ENCODE peak calls at places on chromosomes 16 and 17, in ten cellular contexts. K, C, L, N, I, X, W, J, Y and S are unnamed samples. For H3K27me3, the result is how much of the 10 kb centered on the place peaks cover.

GRCh38 chr16:83813818-83814653 is 6.3 kb downstream of the HSBP1 start:
- DNase-seq in K (peak), C (no peak), L (peak), N (no peak), I (no peak), X (peak), W (no peak), J (peak), Y (no peak), S (no peak)

GRCh38 chr17:836154-836553 is 54.0 kb downstream of the MRM3 start:
- DNase-seq in K (no peak), C (no peak), L (peak), N (no peak), I (no peak), X (no peak), W (no peak), J (peak), Y (no peak), S (peak)

GRCh38 chr17:2259769-2260536 is 43.6 kb downstream of the SMG6 start:
- DNase-seq in K (no peak), C (no peak), L (no peak), N (no peak), I (no peak), X (no peak), W (no peak), J (peak), Y (peak), S (no peak)

GRCh38 chr17:5628262-5628661 is 44.0 kb upstream of the NLRP1 start:
- DNase-seq in K (no peak), C (no peak), L (no peak), N (no peak), I (no peak), X (no peak), W (no peak), J (no peak), Y (no peak), S (no peak)

GRCh38 chr16:85556456-85557082 is 56.6 kb upstream of the GSE1 start:
- DNase-seq in K (no peak), C (peak), L (no peak), N (no peak), I (peak), X (peak), W (no peak), J (no peak), Y (peak), S (peak)

GRCh38 chr16:70454221-70455034 is at the start of gene FCSK:
- DNase-seq in K (peak), C (peak), L (peak), N (no peak), I (peak), X (peak), W (peak), J (peak), Y (peak), S (peak)

GRCh38 chr17:8382052-8382879 is 727 bp downstream of the RPL26 start:
- DNase-seq in K (peak), C (no peak), L (no peak), N (no peak), I (no peak), X (no peak), W (no peak), J (no peak), Y (no peak), S (no peak)

GRCh38 chr16:66512589-66513404 is 37.1 kb downstream of the TK2 start:
- DNase-seq in K (peak), C (no peak), L (no peak), N (no peak), I (no peak), X (no peak), W (no peak), J (peak), Y (no peak), S (peak)

GRCh38 chr16:53282975-53283946 is 151.0 kb upstream of the RBL2 start:
- DNase-seq in K (peak), C (no peak), L (peak), N (no peak), I (no peak), X (no peak), W (no peak), J (peak), Y (no peak), S (no peak)

GRCh38 chr17:31289790-31290189 is 7.2 kb downstream of the OMG start:
- DNase-seq in K (no peak), C (no peak), L (no peak), N (no peak), I (no peak), X (no peak), W (no peak), J (no peak), Y (no peak), S (no peak)

GRCh38 chr16:4537376-4538066 is 1.1 kb downstream of the CDIP1 start:
- DNase-seq in K (no peak), C (no peak), L (no peak), N (no peak), I (no peak), X (peak), W (peak), J (no peak), Y (no peak), S (no peak)

GRCh38 chr16:52455549-52456277 is 91.2 kb downstream of the TOX3 start:
- DNase-seq in K (no peak), C (no peak), L (no peak), N (no peak), I (no peak), X (no peak), W (no peak), J (no peak), Y (no peak), S (no peak)

GRCh38 chr17:20105539-20106291 is 96.6 kb downstream of the SPECC1 start:
- DNase-seq in K (no peak), C (no peak), L (no peak), N (no peak), I (no peak), X (no peak), W (no peak), J (no peak), Y (no peak), S (no peak)

GRCh38 chr17:64147110-64148016 is 17.4 kb upstream of the ERN1 start:
- DNase-seq in K (peak), C (no peak), L (no peak), N (no peak), I (no peak), X (no peak), W (no peak), J (peak), Y (no peak), S (no peak)

DNA sequence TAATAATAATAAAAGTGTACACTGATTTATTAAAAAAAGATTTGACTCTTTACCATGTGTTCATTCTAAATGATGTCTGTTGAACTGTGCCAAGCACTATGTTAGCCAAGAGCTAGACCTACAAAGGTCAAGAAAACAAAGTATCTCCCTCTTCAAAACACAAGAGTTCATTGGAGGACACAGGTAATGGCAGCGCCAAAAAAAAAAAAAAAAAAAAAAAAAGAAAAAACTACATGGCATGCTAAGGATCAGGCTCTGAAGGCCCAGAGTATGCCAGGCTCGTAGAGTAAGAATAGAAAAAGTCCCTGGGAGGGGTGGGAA is 35.2 kb downstream of the CYTH1 start:
- DNase-seq in K (no peak), C (no peak), L (no peak), N (no peak), I (no peak), X (no peak), W (no peak), J (no peak), Y (no peak), S (no peak)
- H3K4me3 ChIP-seq in K (no peak), C (no peak), L (no peak), N (no peak), I (no peak), X (no peak), W (no peak), J (no peak), Y (no peak), S (no peak)

GRCh38 chr16:1103649-1104005 is 7.6 kb upstream of the C1QTNF8 start:
- DNase-seq in K (no peak), C (no peak), L (no peak), N (no peak), I (no peak), X (no peak), W (no peak), J (no peak), Y (no peak), S (no peak)
- H3K27me3 ChIP-seq in K (under half), C (under half), L (under half), N (under half), I (under half), X (under half), W (half or more), J (under half), Y (under half), S (half or more)

DNA sequence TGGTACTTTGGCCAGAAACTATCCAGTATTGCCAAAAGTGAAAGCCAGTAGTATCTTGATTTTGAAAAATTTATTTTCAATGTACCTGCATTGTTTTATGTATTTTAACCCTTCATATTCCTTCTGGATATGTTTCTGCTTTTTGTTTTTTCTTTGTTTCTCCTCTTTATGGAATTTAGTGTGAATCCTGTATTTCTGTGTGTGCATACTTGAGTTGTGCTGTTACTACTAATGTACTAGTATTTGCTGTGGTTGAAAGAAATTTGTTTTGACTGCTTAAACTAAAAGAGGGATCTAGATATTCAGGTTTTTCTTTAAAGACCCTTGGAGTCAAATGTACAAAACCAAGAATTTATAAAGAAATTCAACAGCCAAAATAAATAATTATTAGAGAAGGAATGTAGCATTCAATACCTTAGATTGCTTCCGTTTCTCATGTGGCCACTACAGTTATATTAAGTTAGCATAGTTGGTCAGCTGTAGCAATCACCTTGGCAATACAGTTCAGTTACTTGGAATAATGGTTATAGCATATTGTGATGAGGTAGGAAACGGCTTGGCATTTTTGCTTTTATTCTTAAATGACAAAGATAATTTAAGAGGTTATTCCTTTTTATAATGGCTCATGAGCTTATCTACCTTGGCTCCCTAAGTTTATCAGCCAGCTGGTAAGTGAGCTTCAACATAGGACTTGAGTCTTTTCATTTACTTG is 4.9 kb downstream of the PHKB start:
- DNase-seq in K (no peak), C (no peak), L (no peak), N (no peak), I (no peak), X (no peak), W (no peak), J (no peak), Y (no peak), S (no peak)
- H3K4me3 ChIP-seq in K (no peak), C (no peak), L (no peak), N (no peak), I (no peak), X (no peak), W (no peak), J (no peak), Y (no peak), S (no peak)

GRCh38 chr17:46790216-46790615 is 28.3 kb downstream of the WNT3 start:
- DNase-seq in K (no peak), C (no peak), L (no peak), N (no peak), I (no peak), X (no peak), W (no peak), J (no peak), Y (no peak), S (no peak)
- H3K27me3 ChIP-seq in K (under half), C (under half), L (under half), N (under half), I (under half), X (under half), W (half or more), J (under half), Y (under half), S (under half)

GRCh38 chr16:8986818-8987191 is 23.1 kb upstream of the USP7 start:
- DNase-seq in K (no peak), C (no peak), L (no peak), N (no peak), I (no peak), X (no peak), W (no peak), J (no peak), Y (no peak), S (no peak)

GRCh38 chr16:8986111-8986510 is 22.4 kb upstream of the USP7 start:
- DNase-seq in K (no peak), C (no peak), L (no peak), N (no peak), I (no peak), X (no peak), W (no peak), J (no peak), Y (no peak), S (no peak)

DNA sequence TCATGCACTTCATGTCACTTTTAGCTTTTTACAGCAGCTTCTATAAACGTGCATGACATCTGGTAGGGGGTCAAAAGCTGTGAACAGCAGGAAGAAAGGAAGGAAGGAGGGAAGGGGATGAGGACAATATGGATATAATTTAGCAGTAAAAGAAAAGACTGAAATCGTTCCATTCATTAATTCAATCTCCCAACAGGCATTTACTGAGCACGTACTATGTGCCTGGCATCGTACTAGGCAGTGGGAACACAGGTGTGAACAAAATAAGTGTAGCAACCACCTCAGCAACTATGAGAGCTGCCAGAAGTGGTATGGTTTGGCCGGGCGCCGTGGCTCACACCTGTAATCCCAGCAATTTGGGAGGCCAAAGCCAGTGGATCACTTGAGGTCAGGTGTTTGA is 19.1 kb upstream of the USP7 start:
- DNase-seq in K (no peak), C (no peak), L (no peak), N (no peak), I (no peak), X (no peak), W (no peak), J (no peak), Y (no peak), S (no peak)
- H3K4me3 ChIP-seq in K (no peak), C (no peak), L (no peak), N (no peak), I (no peak), X (no peak), W (no peak), J (no peak), Y (no peak), S (no peak)

GRCh38 chr16:21275529-21275928 is 2.6 kb downstream of the CRYM start:
- DNase-seq in K (no peak), C (no peak), L (no peak), N (no peak), I (no peak), X (no peak), W (no peak), J (no peak), Y (no peak), S (no peak)
- H3K27me3 ChIP-seq in K (under half), C (under half), L (half or more), N (under half), I (under half), X (under half), W (half or more), J (half or more), Y (under half), S (half or more)

GRCh38 chr16:30380801-30381208 is 1.6 kb downstream of the SEPTIN1 start:
- DNase-seq in K (no peak), C (no peak), L (no peak), N (no peak), I (peak), X (no peak), W (no peak), J (no peak), Y (no peak), S (no peak)

GRCh38 chr16:30380072-30380471 is 2.3 kb downstream of the SEPTIN1 start:
- DNase-seq in K (no peak), C (no peak), L (no peak), N (no peak), I (no peak), X (no peak), W (no peak), J (no peak), Y (no peak), S (no peak)

GRCh38 chr16:30379165-30379783 is 3.1 kb downstream of the SEPTIN1 start:
- DNase-seq in K (no peak), C (no peak), L (no peak), N (no peak), I (peak), X (no peak), W (no peak), J (no peak), Y (no peak), S (no peak)

GRCh38 chr16:30381351-30382041 is 865 bp downstream of the SEPTIN1 start:
- DNase-seq in K (no peak), C (no peak), L (no peak), N (no peak), I (no peak), X (no peak), W (no peak), J (no peak), Y (no peak), S (no peak)

GRCh38 chr16:30382398-30383015 is at the start of gene SEPTIN1:
- DNase-seq in K (no peak), C (no peak), L (no peak), N (no peak), I (no peak), X (no peak), W (no peak), J (no peak), Y (peak), S (no peak)
- H3K4me3 ChIP-seq in K (no peak), C (no peak), L (no peak), N (peak), I (no peak), X (no peak), W (no peak), J (no peak), Y (peak), S (no peak)

DNA sequence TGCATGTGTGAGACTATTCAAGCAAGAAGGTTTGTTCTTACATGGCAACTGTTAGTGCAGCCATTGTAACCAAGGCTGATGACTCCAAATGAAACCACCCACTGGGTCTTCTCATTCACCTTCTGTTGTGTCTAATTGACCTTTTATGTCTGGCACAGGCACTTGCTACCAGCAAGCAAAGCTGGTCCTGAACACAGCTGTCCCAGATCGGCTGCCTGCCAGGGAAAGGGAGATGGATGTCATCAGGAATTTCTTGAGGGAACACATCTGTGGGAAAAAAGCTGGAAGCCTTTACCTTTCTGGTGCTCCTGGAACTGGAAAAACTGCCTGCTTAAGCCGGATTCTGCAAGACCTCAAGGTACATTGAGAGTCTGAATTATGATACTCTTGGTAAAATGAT is 3.6 kb downstream of the CDC6 start:
- DNase-seq in K (no peak), C (no peak), L (no peak), N (no peak), I (peak), X (no peak), W (peak), J (no peak), Y (no peak), S (no peak)
- H3K27me3 ChIP-seq in K (under half), C (under half), L (under half), N (under half), I (under half), X (under half), W (under half), J (under half), Y (under half), S (under half)